ENCODE peak calls at places on chromosomes 12 and 14, in six cellular contexts. H is stimulated activated CD4-positive, alpha-beta T cell treated with anti-CD3 and anti-CD28 coated beads, Interleukin-1b, Interleukin-23, amount 100 ng/mL, for 24 hours; D is amygdala; G is activated T-helper 2 cell treated with anti-CD3 and anti-CD28 coated beads, Interferon-gamma antibody, Interleukin-2, Interleukin-4, amounts not matched to agents 10 μg/mL and 5 μg/mL and 100 μg/mL, durations not matched to agents 14 hours and 24 hours and 36 hours; S is COR-L47; P is amniotic stem cell. N is an unnamed sample.

GRCh38 chr14:54629183-54629582 is 62.3 kb downstream of the SAMD4A start:
- DNase-seq in S (no peak), D (no peak), P (no peak), H (no peak), G (no peak), N (no peak)

GRCh38 chr12:63889236-63889635 is 44.7 kb downstream of the SRGAP1 start:
- DNase-seq in G (no peak), D (no peak), H (no peak), P (no peak), S (no peak), N (no peak)

GRCh38 chr12:93179792-93180191 is 197.9 kb upstream of the NUDT4 start:
- DNase-seq in D (no peak), S (no peak), G (no peak), P (no peak), H (no peak), N (no peak)

GRCh38 chr14:50773632-50774541 is 57.1 kb downstream of the NIN start:
- DNase-seq in S (peak; percentile 14), G (no peak), P (no peak), D (no peak), H (peak; percentile 11), N (no peak)

GRCh38 chr14:22691171-22691570 is 47.0 kb upstream of the OR6J1 start:
- DNase-seq in H (no peak), P (no peak), D (no peak), S (no peak), G (no peak), N (peak; percentile 92)

GRCh38 chr14:104393898-104394605 is 185.5 kb upstream of the C14orf180 start:
- DNase-seq in P (no peak), G (peak; percentile 60), H (peak; percentile 37), S (no peak), D (no peak), N (peak; percentile 47)

GRCh38 chr12:2299207-2299606 is 246.4 kb downstream of the CACNA1C start:
- DNase-seq in S (peak; percentile 57), H (no peak), D (peak; percentile 9), P (no peak), G (no peak), N (no peak)

GRCh38 chr14:21521526-21521925 is 4.6 kb downstream of the SALL2 start:
- DNase-seq in G (no peak), D (no peak), P (no peak), S (no peak), H (no peak), N (no peak)

GRCh38 chr14:50520947-50521815 is 11.2 kb downstream of the MAP4K5 start:
- DNase-seq in S (no peak), G (no peak), H (peak; percentile 52), P (peak; percentile 65), D (no peak), N (peak; percentile 66)

GRCh38 chr12:98198261-98198982 is 317.0 kb upstream of the TMPO start:
- DNase-seq in D (no peak), P (no peak), H (no peak), G (no peak), S (no peak), N (no peak)

GRCh38 chr14:73283592-73284379 is 46.5 kb downstream of the PAPLN start:
- DNase-seq in G (no peak), P (no peak), S (no peak), H (no peak), D (peak; percentile 6), N (no peak)

GRCh38 chr14:37021406-37021805 is 151.0 kb downstream of the SLC25A21 start:
- DNase-seq in G (no peak), H (no peak), D (no peak), S (no peak), P (no peak), N (no peak)

GRCh38 chr12:7907009-7907408 is 29.0 kb downstream of the SLC2A3 start:
- DNase-seq in H (no peak), S (no peak), G (no peak), P (no peak), D (no peak), N (no peak)

GRCh38 chr12:131112016-131112415 is 158.3 kb downstream of the ADGRD1 start:
- DNase-seq in D (no peak), G (no peak), S (no peak), P (no peak), H (no peak), N (no peak)

GRCh38 chr12:124702736-124703135 is 135.3 kb upstream of the NCOR2 start:
- DNase-seq in G (no peak), D (no peak), S (no peak), H (no peak), P (no peak), N (no peak)

GRCh38 chr12:44972746-44973421 is 78.0 kb downstream of the DBX2 start:
- DNase-seq in G (no peak), H (no peak), P (no peak), S (no peak), D (no peak), N (no peak)

GRCh38 chr12:6066651-6067050 is 57.8 kb downstream of the VWF start:
- DNase-seq in H (no peak), G (no peak), D (no peak), P (no peak), S (no peak), N (no peak)

GRCh38 chr12:20274008-20274407 is 94.3 kb upstream of the PDE3A start:
- DNase-seq in S (no peak), P (no peak), G (no peak), H (no peak), D (no peak), N (no peak)

GRCh38 chr14:85276829-85277228 is 253.1 kb upstream of the FLRT2 start:
- DNase-seq in G (no peak), P (no peak), D (no peak), H (no peak), S (no peak), N (no peak)

GRCh38 chr12:54596526-54596946 is 8.1 kb upstream of the PPP1R1A start:
- DNase-seq in D (peak; percentile 30), P (peak; percentile 32), G (peak; percentile 19), S (peak; percentile 13), H (peak; percentile 41), N (peak; percentile 22)

GRCh38 chr12:118418385-118419057 is 42.2 kb downstream of the SUDS3 start:
- DNase-seq in G (no peak), S (no peak), P (no peak), D (no peak), H (no peak), N (peak; percentile 32)

GRCh38 chr12:123058980-123059379 is 78.5 kb downstream of the ARL6IP4 start:
- DNase-seq in S (no peak), D (no peak), P (no peak), G (no peak), H (no peak), N (no peak)

GRCh38 chr12:20364501-20364900 is 3.8 kb upstream of the PDE3A start:
- DNase-seq in S (no peak), G (no peak), P (no peak), H (no peak), D (no peak), N (no peak)

GRCh38 chr12:19719650-19720049 is 280.4 kb downstream of the AEBP2 start:
- DNase-seq in S (no peak), P (no peak), H (no peak), G (no peak), D (no peak), N (no peak)

GRCh38 chr12:123813349-123813748 is 51.2 kb downstream of the DNAH10 start:
- DNase-seq in H (no peak), S (no peak), G (no peak), P (no peak), D (no peak), N (no peak)

GRCh38 chr12:122081697-122082221 is 3.2 kb downstream of the MLXIP start:
- DNase-seq in S (no peak), G (peak; percentile 38), P (no peak), D (peak; percentile 6), H (no peak), N (no peak)

GRCh38 chr12:51293693-51294092 is 23.5 kb upstream of the SMAGP start:
- DNase-seq in H (no peak), D (no peak), S (no peak), P (no peak), G (no peak), N (no peak)

GRCh38 chr14:21036746-21037145 is 2.1 kb upstream of the RNASE13 start:
- DNase-seq in D (no peak), G (no peak), P (no peak), S (no peak), H (no peak), N (no peak)

GRCh38 chr14:97490521-97491070 is 693.4 kb downstream of the VRK1 start:
- DNase-seq in D (no peak), S (no peak), G (no peak), H (no peak), P (no peak), N (no peak)

GRCh38 chr12:664779-665092 is 1.5 kb upstream of the NINJ2 start:
- DNase-seq in D (no peak), G (no peak), H (no peak), P (no peak), S (no peak), N (no peak)

GRCh38 chr12:27969901-27970390 is 2.6 kb downstream of the PTHLH start:
- DNase-seq in S (no peak), D (peak; percentile 17), G (no peak), H (peak; percentile 44), P (no peak), N (no peak)

GRCh38 chr14:53953828-53954550 is 2.6 kb downstream of the BMP4 start:
- DNase-seq in S (peak; percentile 23), D (no peak), P (no peak), H (no peak), G (no peak), N (no peak)

GRCh38 chr12:50732591-50732990 is 31.3 kb upstream of the ATF1 start:
- DNase-seq in P (no peak), H (no peak), S (no peak), D (no peak), G (no peak), N (no peak)

GRCh38 chr12:15772405-15773018 is 16.7 kb downstream of the EPS8 start:
- DNase-seq in D (no peak), G (no peak), S (no peak), H (no peak), P (peak; percentile 18), N (no peak)

N was measured in pulmonary artery endothelial cell.